ENCODE peak calls at places on chromosome 15, in nine cellular contexts. O is CD8-positive, alpha-beta memory T cell; F is AG04450; Y is A549; B is heart right ventricle; S is sigmoid colon; D is fibroblast of lung; Z is PC-3; W is bronchial epithelial cell. T is an unnamed sample.

GRCh38 chr15:25246641-25247417 is 192.0 kb downstream of the UBE3A start:
- DNase-seq in O (no peak), F (no peak), Y (no peak), B (no peak), S (peak), D (no peak), Z (no peak), W (no peak), T (peak)

GRCh38 chr15:51223771-51224229 is 114.6 kb downstream of the CYP19A1 start:
- DNase-seq in O (no peak), F (no peak), Y (no peak), B (no peak), S (no peak), D (peak), Z (peak), W (peak), T (no peak)

GRCh38 chr15:101172421-101173097 is 79.3 kb downstream of the CHSY1 start:
- DNase-seq in O (no peak), F (no peak), Y (no peak), B (no peak), S (no peak), D (no peak), Z (no peak), W (no peak), T (no peak)

GRCh38 chr15:51260262-51260661 is 78.1 kb downstream of the CYP19A1 start:
- DNase-seq in O (no peak), F (no peak), Y (no peak), B (no peak), S (no peak), D (peak), Z (no peak), W (no peak), T (no peak)

GRCh38 chr15:91852741-91853500 is 587 bp upstream of the SLCO3A1 start:
- DNase-seq in O (peak), F (no peak), Y (peak), B (peak), S (peak), D (peak), Z (no peak), W (no peak), T (peak)

GRCh38 chr15:59995568-59996349 is 8.4 kb upstream of the FOXB1 start:
- DNase-seq in O (no peak), F (no peak), Y (no peak), B (no peak), S (no peak), D (no peak), Z (no peak), W (no peak), T (no peak)

GRCh38 chr15:83092309-83092976 is 15.0 kb upstream of the TM6SF1 start:
- DNase-seq in O (no peak), F (peak), Y (no peak), B (peak), S (peak), D (peak), Z (peak), W (peak), T (peak)

GRCh38 chr15:39976291-39977274 is 42.7 kb downstream of the EIF2AK4 start:
- DNase-seq in O (no peak), F (no peak), Y (no peak), B (peak), S (peak), D (peak), Z (peak), W (no peak), T (peak)

GRCh38 chr15:38454687-38455071 is 752 bp downstream of the FAM98B start:
- DNase-seq in O (no peak), F (no peak), Y (no peak), B (no peak), S (no peak), D (peak), Z (no peak), W (no peak), T (no peak)

GRCh38 chr15:101213570-101213969 is 38.3 kb downstream of the CHSY1 start:
- DNase-seq in O (no peak), F (no peak), Y (no peak), B (no peak), S (no peak), D (no peak), Z (no peak), W (peak), T (no peak)

GRCh38 chr15:71779073-71779797 is 31.1 kb upstream of the NR2E3 start:
- DNase-seq in O (no peak), F (no peak), Y (no peak), B (no peak), S (no peak), D (no peak), Z (no peak), W (no peak), T (no peak)

GRCh38 chr15:70399204-70399603 is 301.5 kb upstream of the TLE3 start:
- DNase-seq in O (no peak), F (no peak), Y (no peak), B (no peak), S (no peak), D (no peak), Z (no peak), W (no peak), T (no peak)

GRCh38 chr15:98604983-98605382 is 43.4 kb upstream of the IGF1R start:
- DNase-seq in O (no peak), F (no peak), Y (no peak), B (no peak), S (no peak), D (no peak), Z (no peak), W (no peak), T (no peak)

GRCh38 chr15:88615303-88616107 is 5.6 kb upstream of the AEN start:
- DNase-seq in O (no peak), F (no peak), Y (no peak), B (no peak), S (no peak), D (no peak), Z (no peak), W (no peak), T (no peak)

GRCh38 chr15:95174281-95174680 is 942.9 kb downstream of the MCTP2 start:
- DNase-seq in O (no peak), F (no peak), Y (no peak), B (peak), S (peak), D (peak), Z (no peak), W (no peak), T (no peak)

GRCh38 chr15:29554531-29554930 is 267.7 kb downstream of the TJP1 start:
- DNase-seq in O (no peak), F (no peak), Y (no peak), B (no peak), S (no peak), D (no peak), Z (no peak), W (no peak), T (no peak)
- H3K4me3 ChIP-seq in O (no peak), F (no peak), Y (no peak), B (no peak), S (no peak), D (no peak), Z (no peak), W (no peak), T (no peak)

GRCh38 chr15:41585140-41586047 is 26.4 kb downstream of the TYRO3 start:
- DNase-seq in O (peak), F (no peak), Y (peak), B (peak), S (no peak), D (peak), Z (peak), W (peak), T (no peak)

GRCh38 chr15:41581110-41581509 is 22.1 kb downstream of the TYRO3 start:
- DNase-seq in O (no peak), F (no peak), Y (no peak), B (no peak), S (no peak), D (no peak), Z (peak), W (peak), T (no peak)

GRCh38 chr15:41583795-41584194 is 24.8 kb downstream of the TYRO3 start:
- DNase-seq in O (no peak), F (no peak), Y (no peak), B (no peak), S (no peak), D (no peak), Z (no peak), W (no peak), T (no peak)

GRCh38 chr15:41578736-41579383 is 19.8 kb downstream of the TYRO3 start:
- DNase-seq in O (no peak), F (no peak), Y (no peak), B (no peak), S (no peak), D (no peak), Z (no peak), W (no peak), T (no peak)

GRCh38 chr15:41584636-41585139 is 25.7 kb downstream of the TYRO3 start:
- DNase-seq in O (no peak), F (no peak), Y (no peak), B (no peak), S (no peak), D (no peak), Z (no peak), W (no peak), T (no peak)
- H3K4me3 ChIP-seq in O (no peak), F (no peak), Y (no peak), B (peak), S (peak), D (peak), Z (peak), W (no peak), T (peak)

GRCh38 chr15:68484220-68484619 is 52.3 kb upstream of the ITGA11 start:
- DNase-seq in O (no peak), F (no peak), Y (no peak), B (no peak), S (no peak), D (no peak), Z (no peak), W (no peak), T (no peak)

GRCh38 chr15:68485721-68486360 is 53.9 kb upstream of the ITGA11 start:
- DNase-seq in O (no peak), F (no peak), Y (no peak), B (no peak), S (no peak), D (no peak), Z (no peak), W (no peak), T (no peak)

GRCh38 chr15:68487087-68487843 is 55.3 kb upstream of the ITGA11 start:
- DNase-seq in O (no peak), F (no peak), Y (no peak), B (no peak), S (no peak), D (peak), Z (no peak), W (peak), T (peak)

GRCh38 chr15:68483165-68483564 is 51.2 kb upstream of the ITGA11 start:
- DNase-seq in O (no peak), F (no peak), Y (no peak), B (no peak), S (no peak), D (no peak), Z (no peak), W (no peak), T (no peak)

DNA sequence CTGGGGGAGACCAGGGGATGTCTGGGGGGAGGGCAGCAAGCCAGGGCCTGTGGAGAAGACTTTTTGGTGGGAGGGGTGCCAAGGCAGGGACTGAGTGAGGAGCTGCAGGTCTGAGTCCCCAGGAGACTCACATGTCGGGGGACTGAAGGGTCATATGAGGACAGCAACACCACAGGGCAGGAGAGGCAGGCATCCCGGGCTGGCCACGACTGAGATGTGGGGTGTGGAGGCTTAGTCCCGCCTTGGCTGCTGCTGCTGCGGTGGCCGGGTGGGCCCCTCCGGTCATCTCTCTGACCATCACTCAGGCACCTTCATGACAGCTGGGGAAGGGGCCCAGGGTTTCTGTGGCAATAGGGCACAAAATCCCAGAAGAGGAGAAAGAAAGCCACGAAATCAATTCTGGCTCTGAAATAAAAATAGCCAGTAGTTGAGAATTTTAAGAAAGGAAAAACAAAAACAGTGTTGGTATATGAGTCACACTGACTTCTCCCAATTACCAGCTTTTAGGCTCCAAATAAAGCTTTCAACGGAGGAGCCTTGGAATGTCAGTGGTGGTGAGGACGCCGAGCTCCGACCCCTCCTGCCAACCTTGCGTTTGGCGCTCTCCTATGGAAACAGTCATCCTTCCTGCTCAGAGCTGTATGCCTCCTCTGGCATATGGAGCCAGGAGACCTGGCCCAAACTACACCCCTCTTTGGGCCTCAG is 52.9 kb upstream of the ITGA11 start:
- DNase-seq in O (no peak), F (peak), Y (no peak), B (no peak), S (no peak), D (peak), Z (no peak), W (no peak), T (peak)
- H3K4me3 ChIP-seq in O (no peak), F (peak), Y (no peak), B (no peak), S (no peak), D (no peak), Z (no peak), W (no peak), T (peak)

GRCh38 chr15:96316953-96317629 is 13.4 kb upstream of the NR2F2 start:
- DNase-seq in O (no peak), F (no peak), Y (no peak), B (no peak), S (no peak), D (peak), Z (peak), W (no peak), T (no peak)
- H3K4me3 ChIP-seq in O (no peak), F (no peak), Y (no peak), B (no peak), S (no peak), D (peak), Z (no peak), W (no peak), T (peak)

DNA sequence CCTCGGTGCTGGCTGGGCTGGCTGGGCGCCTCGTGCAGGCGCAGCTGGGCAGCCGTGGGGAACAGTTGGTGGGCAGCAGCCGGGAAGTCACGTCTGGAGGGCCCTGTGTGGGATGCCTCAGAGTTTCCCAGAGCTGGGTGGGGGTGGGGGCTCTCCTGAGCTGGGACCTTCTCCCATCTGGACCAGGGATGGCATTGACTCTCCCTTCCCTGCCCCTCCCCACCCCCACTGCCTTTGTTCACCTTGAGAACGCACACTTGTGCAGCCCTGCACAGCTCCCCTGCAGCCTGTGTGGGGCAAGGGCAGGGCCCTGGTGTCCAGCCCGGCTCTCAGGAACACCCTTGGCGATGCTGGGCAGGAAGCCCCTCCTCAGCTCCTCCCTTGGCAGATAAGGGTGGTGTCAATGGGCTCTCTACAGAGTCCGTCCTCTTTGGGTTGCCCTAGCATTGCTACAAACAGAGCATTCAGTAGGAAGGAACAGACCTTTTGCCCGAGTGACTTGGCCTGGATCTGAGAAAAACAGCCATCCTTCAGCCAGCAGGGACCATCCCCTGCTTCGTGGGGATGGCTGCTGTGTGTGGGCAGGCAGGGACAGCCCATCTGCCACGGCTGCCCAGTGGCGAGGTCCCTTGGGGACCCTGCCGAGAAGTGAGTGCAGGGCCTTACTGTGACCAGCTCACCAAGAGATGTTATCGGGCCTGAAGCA is 25.5 kb upstream of the KLF13 start:
- DNase-seq in O (no peak), F (no peak), Y (no peak), B (peak), S (peak), D (no peak), Z (no peak), W (no peak), T (no peak)
- H3K4me3 ChIP-seq in O (no peak), F (no peak), Y (no peak), B (no peak), S (no peak), D (no peak), Z (no peak), W (no peak), T (no peak)

GRCh38 chr15:28961391-28961790 is 75.6 kb downstream of the APBA2 start:
- DNase-seq in O (no peak), F (no peak), Y (no peak), B (no peak), S (peak), D (no peak), Z (no peak), W (no peak), T (no peak)

GRCh38 chr15:28960979-28961378 is 75.2 kb downstream of the APBA2 start:
- DNase-seq in O (no peak), F (peak), Y (peak), B (no peak), S (no peak), D (peak), Z (peak), W (peak), T (peak)

GRCh38 chr15:28963711-28964081 is 77.9 kb downstream of the APBA2 start:
- DNase-seq in O (no peak), F (no peak), Y (no peak), B (no peak), S (no peak), D (no peak), Z (no peak), W (no peak), T (no peak)

GRCh38 chr15:28964098-28964497 is 78.3 kb downstream of the APBA2 start:
- DNase-seq in O (no peak), F (no peak), Y (no peak), B (no peak), S (no peak), D (no peak), Z (no peak), W (no peak), T (no peak)

GRCh38 chr15:28962851-28963710 is 77.3 kb downstream of the APBA2 start:
- DNase-seq in O (no peak), F (no peak), Y (no peak), B (no peak), S (peak), D (peak), Z (no peak), W (no peak), T (no peak)
- H3K4me3 ChIP-seq in O (no peak), F (no peak), Y (no peak), B (no peak), S (no peak), D (no peak), Z (no peak), W (no peak), T (no peak)

DNA sequence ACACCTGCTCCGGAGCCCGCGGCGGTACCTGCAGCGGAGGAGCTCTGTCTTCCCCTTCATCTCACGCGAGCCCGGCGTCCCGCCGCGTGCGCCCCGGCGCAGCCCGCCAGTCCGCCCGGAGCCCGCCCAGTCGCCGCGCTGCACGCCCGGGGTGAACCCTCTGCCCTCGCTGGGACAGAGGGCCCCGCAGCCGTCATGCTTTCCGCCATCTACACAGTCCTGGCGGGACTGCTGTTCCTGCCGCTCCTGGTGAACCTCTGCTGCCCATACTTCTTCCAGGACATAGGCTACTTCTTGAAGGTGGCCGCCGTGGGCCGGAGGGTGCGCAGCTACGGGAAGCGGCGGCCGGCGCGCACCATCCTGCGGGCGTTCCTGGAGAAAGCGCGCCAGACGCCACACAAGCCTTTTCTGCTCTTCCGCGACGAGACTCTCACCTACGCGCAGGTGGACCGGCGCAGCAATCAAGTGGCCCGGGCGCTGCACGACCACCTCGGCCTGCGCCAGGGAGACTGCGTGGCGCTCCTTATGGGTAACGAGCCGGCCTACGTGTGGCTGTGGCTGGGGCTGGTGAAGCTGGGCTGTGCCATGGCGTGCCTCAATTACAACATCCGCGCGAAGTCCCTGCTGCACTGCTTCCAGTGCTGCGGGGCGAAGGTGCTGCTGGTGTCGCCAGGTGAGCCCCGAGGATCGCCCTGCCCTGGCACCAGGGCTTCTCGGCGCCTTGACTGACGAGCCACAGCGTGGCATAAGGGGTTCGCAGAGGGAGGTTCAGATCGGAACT is 427 bp downstream of the SLC27A2 start:
- DNase-seq in O (peak), F (no peak), Y (peak), B (no peak), S (no peak), D (peak), Z (no peak), W (no peak), T (no peak)
- H3K4me3 ChIP-seq in O (peak), F (peak), Y (peak), B (peak), S (peak), D (peak), Z (peak), W (peak), T (peak)

T was measured in ascending aorta.